ENCODE peak calls at places on chromosomes 12 and 14, in five cellular contexts. G is PC-3, M is neural progenitor cell, J is HCT116, P is GM23248. O is an unnamed sample.

GRCh38 chr12:72057330-72057911 is 118.8 kb downstream of the TPH2 start:
- DNase-seq in J (no peak), G (no peak), M (no peak), P (no peak), O (no peak)

GRCh38 chr14:90630407-90630806 is 185.8 kb downstream of the TTC7B start:
- DNase-seq in M (no peak), J (no peak), G (no peak), P (no peak), O (no peak)

GRCh38 chr14:51507556-51508511 is 143.9 kb upstream of the FRMD6 start:
- DNase-seq in P (peak; percentile 66), G (no peak), J (no peak), M (peak; percentile 8), O (no peak)

GRCh38 chr14:102539544-102540309 is 30.2 kb upstream of the ANKRD9 start:
- DNase-seq in M (no peak), G (no peak), P (no peak), J (no peak), O (no peak)

GRCh38 chr14:35257809-35258208 is 34.4 kb upstream of the PSMA6 start:
- DNase-seq in J (no peak), P (peak; percentile 11), G (peak; percentile 27), M (no peak), O (no peak)

GRCh38 chr12:11765817-11766794 is 116.6 kb downstream of the ETV6 start:
- DNase-seq in M (no peak), J (no peak), P (peak; percentile 76), G (no peak), O (no peak)

GRCh38 chr14:105019861-105020814 is 745 bp downstream of the CDCA4 start:
- DNase-seq in G (no peak), J (no peak), M (peak; percentile 73), P (peak; percentile 73), O (peak; percentile 72)

GRCh38 chr12:44819884-44820283 is 56.2 kb downstream of the NELL2 start:
- DNase-seq in G (no peak), J (no peak), P (no peak), M (no peak), O (no peak)

GRCh38 chr14:30243805-30244204 is 315.2 kb upstream of the G2E3 start:
- DNase-seq in G (peak; percentile 94), J (no peak), M (no peak), P (peak; percentile 82), O (no peak)

GRCh38 chr12:116143883-116144266 is 133.6 kb downstream of the MED13L start:
- DNase-seq in J (no peak), P (peak; percentile 80), M (peak; percentile 44), G (no peak), O (no peak)

GRCh38 chr12:12872139-12872933 is 19.0 kb upstream of the GPRC5A start:
- DNase-seq in G (peak; percentile 96), J (peak; percentile 87), P (peak; percentile 72), M (no peak), O (no peak)

GRCh38 chr12:99911967-99912366 is 72.8 kb downstream of the ANKS1B start:
- DNase-seq in J (no peak), P (peak; percentile 47), G (no peak), M (no peak), O (no peak)
- H2AFZ ChIP-seq in J (no peak overlapping the region), P (peak overlapping the region; percentile 76), G (peak overlapping the region; percentile 59), M (no peak overlapping the region), O (no peak overlapping the region)

GRCh38 chr12:38138225-38139221 is 178.1 kb upstream of the ALG10B start:
- DNase-seq in J (peak; percentile 61), G (peak; percentile 96), P (peak; percentile 57), M (peak; percentile 56), O (peak; percentile 49)
- H3K4me2 ChIP-seq in J (peak overlapping the region; percentile 92), G (peak overlapping the region; percentile 91), P (peak overlapping the region; percentile 71), M (no peak overlapping the region), O (no peak overlapping the region)

GRCh38 chr12:47021298-47021697 is 58.1 kb upstream of the PCED1B start:
- DNase-seq in P (peak; percentile 92), G (peak; percentile 97), J (peak; percentile 90), M (peak; percentile 70), O (peak; percentile 56)
- TF ChIP-seq EZH2phosphoT487 in P (no peak), G (no peak), J (no peak), M (no peak), O (no peak)

GRCh38 chr12:14260011-14260993 is 105.2 kb upstream of the ATF7IP start:
- DNase-seq in J (peak; percentile 47), P (peak; percentile 94), M (peak; percentile 93), G (peak; percentile 78), O (no peak)

GRCh38 chr12:14261861-14262260 is 103.6 kb upstream of the ATF7IP start:
- DNase-seq in P (no peak), J (no peak), G (no peak), M (no peak), O (no peak)

GRCh38 chr12:14259481-14260010 is 105.9 kb upstream of the ATF7IP start:
- DNase-seq in G (no peak), M (no peak), P (no peak), J (no peak), O (no peak)

GRCh38 chr12:14262771-14263511 is 102.5 kb upstream of the ATF7IP start:
- DNase-seq in G (no peak), J (no peak), P (no peak), M (no peak), O (no peak)

DNA sequence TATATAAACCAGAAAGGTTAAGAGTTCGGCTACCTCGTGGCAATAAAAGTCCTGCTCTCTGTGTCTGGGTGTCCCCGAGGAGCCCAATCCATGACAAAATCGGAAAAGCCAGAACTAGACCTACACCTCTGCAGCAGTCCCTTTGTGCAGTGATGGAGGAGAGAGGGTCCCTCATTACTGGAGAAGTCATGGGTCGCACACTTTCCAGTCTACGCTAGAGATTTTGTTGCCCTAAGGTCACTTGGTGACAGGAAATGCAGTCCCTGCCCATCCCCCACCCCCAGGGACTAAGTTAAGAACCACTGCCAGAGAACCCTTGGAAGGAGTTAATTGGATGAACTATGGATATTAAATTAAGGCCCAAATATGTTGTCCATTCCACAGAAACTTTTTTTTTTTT is 104.4 kb upstream of the ATF7IP start:
- DNase-seq in M (no peak), P (no peak), G (no peak), J (no peak), O (no peak)
- H2AFZ ChIP-seq in M (no peak overlapping the region), P (peak overlapping the region; percentile 69), G (peak overlapping the region; percentile 75), J (peak overlapping the region; percentile 81), O (no peak overlapping the region)

GRCh38 chr12:102061556-102062418 is at the start of gene WASHC3:
- DNase-seq in J (peak; percentile 82), P (peak; percentile 97), M (peak; percentile 96), G (peak; percentile 98), O (peak; percentile 94)

GRCh38 chr12:102063066-102063465 is 1.3 kb upstream of the WASHC3 start:
- DNase-seq in G (peak; percentile 22), J (peak; percentile 47), P (no peak), M (no peak), O (peak; percentile 10)

GRCh38 chr12:102061096-102061555 is 665 bp downstream of the WASHC3 start:
- DNase-seq in J (no peak), M (no peak), G (peak; percentile 48), P (no peak), O (peak; percentile 40)

GRCh38 chr12:102064476-102064875 is 2.7 kb upstream of the WASHC3 start:
- DNase-seq in G (no peak), J (no peak), M (no peak), P (no peak), O (no peak)

DNA sequence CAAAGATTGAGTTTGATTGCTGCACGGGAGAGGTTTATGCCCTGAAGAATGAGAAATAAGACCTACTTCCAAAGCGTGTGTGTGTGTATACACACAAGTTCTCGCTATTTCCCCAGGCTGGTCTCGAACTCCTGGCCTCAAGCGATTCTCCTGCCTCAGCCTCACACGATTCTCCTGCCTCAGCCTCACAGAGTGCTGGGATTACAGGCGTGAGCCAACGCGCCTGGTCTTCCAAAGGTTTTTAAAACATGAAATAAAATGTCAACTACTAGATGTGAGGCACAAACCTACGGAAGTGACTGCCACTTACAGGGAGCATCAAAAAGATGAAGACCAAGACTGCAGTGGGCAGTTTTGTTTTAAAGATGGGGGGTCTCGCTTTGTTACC is 622 bp upstream of the WASHC3 start:
- DNase-seq in J (no peak), G (no peak), P (no peak), M (no peak), O (no peak)
- H3K4me2 ChIP-seq in J (peak overlapping the region; percentile 89), G (peak overlapping the region; percentile 89), P (peak overlapping the region; percentile 84), M (peak overlapping the region; percentile 70), O (peak overlapping the region; percentile 49)

O was measured in OCI-LY7.